ENCODE peak calls at places on chromosome 19, in six cellular contexts. B is B cell, G is OCI-LY7, W is PC-9, L is AG10803, M is hepatocyte. T is an unnamed sample.

GRCh38 chr19:2168619-2169424 is 5.1 kb downstream of the DOT1L start:
- DNase-seq in B (peak; percentile 85), L (peak; percentile 98), M (peak; percentile 96), G (no peak), W (peak; percentile 95), T (peak; percentile 86)

GRCh38 chr19:57280913-57281425 is 684 bp downstream of the ZNF460 start:
- DNase-seq in L (no peak), W (no peak), M (peak; percentile 37), G (peak; percentile 53), B (no peak), T (peak; percentile 14)

GRCh38 chr19:50325310-50326100 is 3.7 kb downstream of the KCNC3 start:
- DNase-seq in M (peak; percentile 90), W (peak; percentile 72), G (peak; percentile 89), B (peak; percentile 67), L (peak; percentile 16), T (peak; percentile 98)

GRCh38 chr19:17565611-17566010 is 10.2 kb downstream of the COLGALT1 start:
- DNase-seq in B (no peak), G (no peak), W (peak; percentile 39), M (no peak), L (peak; percentile 16), T (no peak)

GRCh38 chr19:2374808-2375207 is 14.7 kb downstream of the TMPRSS9 start:
- DNase-seq in B (no peak), G (no peak), W (no peak), L (no peak), M (no peak), T (no peak)

GRCh38 chr19:6644796-6645195 is 25.2 kb downstream of the TNFSF14 start:
- DNase-seq in G (no peak), L (no peak), B (no peak), M (no peak), W (no peak), T (no peak)

GRCh38 chr19:10848208-10848843 is at the start of gene C19orf38:
- DNase-seq in B (no peak), G (no peak), W (no peak), L (no peak), M (no peak), T (peak; percentile 52)

GRCh38 chr19:16886305-16886880 is 2.4 kb upstream of the F2RL3 start:
- DNase-seq in L (peak; percentile 70), M (peak; percentile 31), B (no peak), G (no peak), W (peak; percentile 31), T (no peak)

GRCh38 chr19:7303470-7303869 is 9.3 kb upstream of the INSR start:
- DNase-seq in W (no peak), G (no peak), B (no peak), M (no peak), L (no peak), T (no peak)

GRCh38 chr19:51808333-51808986 is 13.5 kb downstream of the FPR3 start:
- DNase-seq in W (no peak), G (no peak), M (no peak), L (peak; percentile 74), B (no peak), T (no peak)

GRCh38 chr19:10419646-10420443 is 493 bp upstream of the PDE4A start:
- DNase-seq in B (no peak), L (no peak), M (peak; percentile 28), G (peak; percentile 97), W (no peak), T (peak; percentile 76)

GRCh38 chr19:5048727-5049553 is 80.0 kb downstream of the KDM4B start:
- DNase-seq in G (no peak), M (peak; percentile 71), B (no peak), L (peak; percentile 78), W (peak; percentile 22), T (no peak)

GRCh38 chr19:13796301-13797057 is 1.2 kb downstream of the ZSWIM4 start:
- DNase-seq in G (peak; percentile 45), W (peak; percentile 78), M (peak; percentile 68), B (no peak), L (peak; percentile 95), T (peak; percentile 75)

GRCh38 chr19:3556978-3557460 is 367 bp downstream of the MFSD12 start:
- DNase-seq in L (no peak), W (peak; percentile 57), B (peak; percentile 62), G (peak; percentile 65), M (peak; percentile 80), T (no peak)
- TF ChIP-seq CTCF in L (no peak), W (no peak), B (no peak), G (peak; percentile 28), M (no peak), T (no peak)

GRCh38 chr19:15841875-15842569 is 26.6 kb upstream of the OR10H1 start:
- DNase-seq in M (no peak), G (no peak), L (no peak), B (no peak), W (no peak), T (no peak)
- TF ChIP-seq CTCF in M (no peak), G (peak; percentile 56), L (no peak), B (no peak), W (peak; percentile 59), T (peak; percentile 25)

DNA sequence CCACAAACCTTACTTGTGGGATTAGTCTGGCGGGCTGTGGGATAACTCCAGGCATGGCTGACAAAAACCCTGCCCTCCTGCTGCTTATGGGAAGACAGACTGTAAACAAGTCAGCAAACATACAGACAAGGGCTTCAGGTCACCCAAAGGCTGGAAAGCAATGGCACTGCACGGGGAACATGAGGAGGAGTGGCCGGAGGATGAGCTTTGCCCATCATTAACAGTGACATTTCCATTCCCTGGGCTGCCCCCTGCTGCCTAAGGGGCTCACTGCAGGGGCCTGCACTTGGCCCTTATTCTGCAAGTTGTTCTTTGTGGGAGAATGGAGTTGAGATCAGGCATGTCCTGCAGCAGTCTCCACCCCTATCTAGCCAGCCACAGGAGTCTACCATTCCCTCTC is 91.3 kb downstream of the UQCRFS1 start:
- DNase-seq in B (no peak), L (peak; percentile 27), G (no peak), M (peak; percentile 39), W (no peak), T (no peak)
- TF ChIP-seq CTCF in B (no peak), L (peak; percentile 63), G (peak; percentile 64), M (peak; percentile 42), W (peak; percentile 43), T (peak; percentile 8)

GRCh38 chr19:12494260-12494860 is 9.7 kb upstream of the ZNF709 start:
- DNase-seq in B (no peak), W (no peak), G (peak; percentile 27), M (no peak), L (no peak), T (no peak)

GRCh38 chr19:12496480-12496879 is 11.9 kb upstream of the ZNF709 start:
- DNase-seq in L (no peak), B (no peak), M (no peak), W (no peak), G (no peak), T (no peak)

GRCh38 chr19:12495002-12495802 is 10.6 kb upstream of the ZNF709 start:
- DNase-seq in W (peak; percentile 93), G (peak; percentile 96), L (peak; percentile 69), M (peak; percentile 95), B (peak; percentile 93), T (peak; percentile 89)

GRCh38 chr19:12497032-12497431 is 12.4 kb upstream of the ZNF709 start:
- DNase-seq in G (no peak), M (no peak), L (no peak), B (no peak), W (no peak), T (no peak)
- TF ChIP-seq CTCF in G (no peak), M (no peak), L (no peak), B (no peak), W (no peak), T (no peak)

DNA sequence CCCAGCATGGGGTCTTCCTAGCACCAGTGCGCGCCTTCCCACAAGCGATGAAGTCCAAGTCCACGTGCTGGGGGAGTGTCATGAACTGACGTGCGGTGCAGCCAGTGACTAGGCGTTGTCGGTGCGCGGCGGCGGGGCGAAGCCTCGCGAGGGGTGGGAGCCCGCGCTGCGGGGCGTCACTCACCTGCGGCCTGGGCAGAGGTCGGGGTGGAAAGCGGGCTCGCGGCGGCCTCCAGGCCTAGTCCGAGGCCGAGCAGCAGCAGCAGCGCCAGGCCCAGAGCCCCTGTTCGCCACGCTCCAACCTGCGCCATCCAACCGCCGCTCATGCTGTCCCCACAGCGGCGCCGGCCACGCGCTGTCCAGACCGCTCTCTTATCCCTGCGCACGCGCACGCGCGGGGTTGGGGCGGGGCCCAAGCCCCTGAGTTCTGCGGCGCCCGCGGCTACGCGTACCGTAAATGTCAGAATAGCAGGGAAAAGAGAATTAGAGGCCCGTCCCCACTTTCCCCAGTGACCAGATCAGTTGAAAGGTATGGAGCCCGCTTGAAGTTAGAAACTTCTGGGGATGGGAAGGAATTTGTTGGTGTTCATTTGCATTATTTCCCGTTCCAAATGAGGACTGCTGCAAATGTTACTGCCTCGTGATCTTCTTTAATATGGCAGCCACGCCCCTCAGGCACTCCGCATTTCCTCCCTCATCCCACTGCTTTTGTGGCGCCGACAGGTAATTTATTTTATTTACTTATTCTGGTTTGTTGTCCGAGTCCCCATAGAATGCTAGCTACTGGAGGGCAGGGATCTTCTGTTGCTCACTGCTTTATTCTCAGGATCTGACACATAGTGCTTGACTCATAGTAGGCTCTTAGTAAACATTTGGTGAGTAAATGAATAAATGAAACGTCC is at the start of gene CD320:
- DNase-seq in M (peak; percentile 96), W (peak; percentile 89), G (peak; percentile 90), B (peak; percentile 84), L (peak; percentile 83), T (peak; percentile 95)
- TF ChIP-seq CTCF in M (no peak), W (no peak), G (no peak), B (no peak), L (no peak), T (no peak)

DNA sequence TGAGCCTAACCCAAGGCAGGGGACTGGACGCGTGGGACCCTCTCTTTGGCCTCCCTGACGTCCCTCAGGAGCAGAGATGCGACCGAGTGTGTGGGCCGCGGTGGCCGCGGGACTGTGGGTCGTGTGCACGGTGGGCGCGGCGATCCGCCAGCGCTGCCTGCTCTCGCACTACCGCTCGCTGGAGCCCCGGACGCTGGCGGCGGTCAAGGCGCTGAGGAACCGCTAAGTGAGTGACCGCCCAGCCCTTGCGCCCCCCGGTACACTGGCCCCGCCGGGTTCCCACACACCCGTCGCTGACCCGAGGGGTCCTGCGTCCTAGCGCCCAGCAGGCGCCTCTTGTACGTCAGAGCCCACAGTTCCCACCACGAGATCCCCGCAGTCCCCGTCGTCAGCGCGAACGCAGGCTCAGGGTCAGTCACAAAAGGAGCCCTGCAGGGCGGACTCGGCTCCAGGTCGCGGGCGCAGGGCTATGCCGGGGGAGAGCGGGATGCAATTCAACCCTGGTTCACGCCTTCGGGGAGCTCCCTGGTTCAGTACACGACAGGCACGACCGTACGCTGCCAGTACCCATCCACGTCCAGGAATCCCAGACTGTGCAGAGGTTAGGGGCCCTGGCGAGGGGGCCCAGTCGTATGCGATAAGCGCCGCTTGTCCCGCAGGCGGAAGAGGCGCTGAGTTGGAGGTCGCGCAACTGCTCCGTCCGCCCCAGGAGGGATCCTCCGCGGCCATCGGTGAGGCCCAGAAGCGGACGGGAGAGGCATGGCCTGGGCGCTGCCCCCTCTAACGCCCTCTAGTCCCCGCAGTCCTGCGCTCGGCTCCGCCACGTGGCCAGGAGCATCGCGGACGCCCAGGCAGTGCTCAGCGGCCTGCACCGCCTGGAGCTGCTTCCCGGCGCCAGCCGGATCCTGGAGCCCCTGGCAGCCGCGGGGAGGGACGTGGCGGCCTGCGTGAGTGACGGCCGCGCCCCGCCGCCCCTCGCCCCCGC is 3.6 kb upstream of the IFNL2 start:
- DNase-seq in G (no peak), M (peak; percentile 49), B (no peak), L (no peak), W (no peak), T (no peak)
- TF ChIP-seq CTCF in G (no peak), M (no peak), B (no peak), L (no peak), W (no peak), T (no peak)

GRCh38 chr19:40378509-40378908 is 11.5 kb downstream of the HIPK4 start:
- DNase-seq in W (no peak), G (peak; percentile 41), L (no peak), B (no peak), M (no peak), T (no peak)
- TF ChIP-seq CTCF in W (no peak), G (peak; percentile 57), L (no peak), B (no peak), M (no peak), T (no peak)

T was measured in GM13977.